ENCODE peak calls at places on chromosomes 3 and 15, in four cellular contexts. W is K562, G is tibial artery, V is GM23248. N is an unnamed sample.

GRCh38 chr3:156551261-156551660 is 3.7 kb downstream of the SSR3 start:
- DNase-seq in W (no peak), G (no peak), V (peak), N (no peak)

GRCh38 chr3:135240426-135240825 is 445.4 kb downstream of the EPHB1 start:
- DNase-seq in W (peak), G (no peak), V (no peak), N (no peak)

GRCh38 chr3:77370413-77370812 is 330.5 kb downstream of the ROBO2 start:
- DNase-seq in W (no peak), G (no peak), V (peak), N (peak)

GRCh38 chr3:50169858-50170257 is 14.7 kb downstream of the SEMA3F start:
- DNase-seq in W (no peak), G (no peak), V (no peak), N (no peak)

GRCh38 chr3:184643442-184643841 is 68.4 kb downstream of the MAGEF1 start:
- DNase-seq in W (peak), G (no peak), V (no peak), N (no peak)

GRCh38 chr15:35061171-35062163 is 23.6 kb downstream of the NANOGP8 start:
- DNase-seq in W (no peak), G (no peak), V (peak), N (peak)

GRCh38 chr3:155065537-155065936 is 14.6 kb upstream of the MME start:
- DNase-seq in W (no peak), G (no peak), V (peak), N (peak)

GRCh38 chr3:49006591-49007067 is 562 bp upstream of the WDR6 start:
- DNase-seq in W (no peak), G (peak), V (peak), N (no peak)

GRCh38 chr3:171712168-171712938 is 97.9 kb downstream of the PLD1 start:
- DNase-seq in W (no peak), G (no peak), V (no peak), N (no peak)

GRCh38 chr15:94395626-94396025 is 164.3 kb downstream of the MCTP2 start:
- DNase-seq in W (no peak), G (no peak), V (peak), N (no peak)

GRCh38 chr15:83734487-83734886 is 80.6 kb downstream of the ADAMTSL3 start:
- DNase-seq in W (no peak), G (no peak), V (peak), N (peak)

GRCh38 chr3:144031938-144032337 is 60.3 kb downstream of the DIPK2A start:
- DNase-seq in W (no peak), G (peak), V (peak), N (no peak)

DNA sequence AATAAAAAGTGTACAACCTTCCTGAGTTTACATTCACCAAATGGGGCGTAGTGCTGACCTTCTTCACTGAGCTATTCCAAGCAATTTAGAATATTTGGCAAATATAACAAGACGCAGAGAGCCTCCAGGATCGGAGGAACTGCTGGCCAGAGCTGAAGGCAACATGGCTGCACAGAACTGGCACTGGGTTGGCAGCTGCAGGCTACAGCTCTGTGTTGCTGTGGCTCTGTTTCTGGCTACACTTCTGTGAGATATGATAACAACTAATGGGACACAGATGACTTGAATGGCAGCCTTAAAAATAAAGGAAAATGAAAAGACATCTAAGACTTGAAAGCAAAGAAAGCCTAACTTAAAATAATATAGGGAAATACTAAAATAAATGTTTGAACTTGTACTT is 10.8 kb upstream of the SLC6A20 start:
- DNase-seq in W (no peak), G (no peak), V (no peak), N (no peak)
- H3K27ac ChIP-seq in W (no peak), G (no peak), V (no peak), N (no peak)

GRCh38 chr3:159805411-159805772 is 183.2 kb upstream of the IL12A start:
- DNase-seq in W (no peak), G (no peak), V (no peak), N (no peak)

GRCh38 chr3:159803444-159803843 is 185.2 kb upstream of the IL12A start:
- DNase-seq in W (no peak), G (no peak), V (no peak), N (no peak)

GRCh38 chr3:159804726-159805410 is 183.8 kb upstream of the IL12A start:
- DNase-seq in W (peak), G (peak), V (peak), N (no peak)

GRCh38 chr3:159800434-159801121 is 188.1 kb upstream of the IL12A start:
- DNase-seq in W (no peak), G (no peak), V (no peak), N (no peak)

DNA sequence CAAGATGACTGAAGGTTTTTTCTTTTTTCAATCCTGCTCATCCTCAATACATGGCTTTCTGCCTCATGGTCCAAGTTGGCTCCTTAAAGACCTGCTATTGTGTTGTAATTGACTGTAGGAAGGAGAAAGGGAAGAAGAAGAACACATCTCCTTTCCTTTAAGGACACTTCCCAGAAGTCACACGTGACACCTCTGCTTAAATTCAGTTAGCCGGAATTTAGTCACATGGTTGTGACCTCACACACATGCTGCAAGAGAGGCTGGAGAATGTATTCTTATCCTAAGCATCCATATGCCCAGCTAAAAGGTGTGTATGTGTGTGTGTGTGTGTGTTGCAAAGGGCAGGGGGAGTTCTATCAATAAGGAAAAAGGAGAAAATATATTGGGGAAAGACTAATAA is 185.8 kb upstream of the IL12A start:
- DNase-seq in W (no peak), G (no peak), V (no peak), N (no peak)
- H3K27ac ChIP-seq in W (no peak), G (no peak), V (no peak), N (no peak)

GRCh38 chr15:70099167-70099965 is 1.6 kb upstream of the TLE3 start:
- DNase-seq in W (peak), G (peak), V (peak), N (peak)

GRCh38 chr15:70098461-70099166 is 897 bp upstream of the TLE3 start:
- DNase-seq in W (no peak), G (no peak), V (peak), N (no peak)

GRCh38 chr15:70100495-70101331 is 3.0 kb upstream of the TLE3 start:
- DNase-seq in W (peak), G (peak), V (peak), N (no peak)

GRCh38 chr15:70101459-70102113 is 3.9 kb upstream of the TLE3 start:
- DNase-seq in W (peak), G (no peak), V (peak), N (no peak)

GRCh38 chr15:70099966-70100494 is 2.3 kb upstream of the TLE3 start:
- DNase-seq in W (no peak), G (no peak), V (peak), N (no peak)
- H3K27ac ChIP-seq in W (peak), G (peak), V (no peak), N (peak)

DNA sequence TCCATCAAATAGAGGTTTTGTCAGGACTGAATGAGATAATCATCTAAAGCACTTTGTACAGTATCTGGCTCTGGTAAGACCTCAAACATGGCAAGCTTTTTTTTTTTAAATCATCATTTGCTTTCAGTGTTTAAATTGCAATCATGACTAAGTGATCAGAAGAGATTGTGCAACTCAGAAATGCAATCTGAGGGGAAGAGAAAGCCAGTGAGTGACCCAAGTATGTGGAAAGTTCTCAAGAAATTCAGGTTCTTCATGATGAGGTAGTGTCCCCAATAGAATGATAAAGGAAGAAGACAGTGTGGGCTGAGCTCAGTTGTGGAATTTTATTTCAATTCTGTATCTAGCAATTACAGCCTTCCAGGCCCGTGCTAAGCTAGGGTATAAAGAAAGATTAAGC is 132.2 kb upstream of the TBC1D5 start:
- DNase-seq in W (no peak), G (no peak), V (peak), N (no peak)
- H3K27ac ChIP-seq in W (no peak), G (no peak), V (no peak), N (no peak)

DNA sequence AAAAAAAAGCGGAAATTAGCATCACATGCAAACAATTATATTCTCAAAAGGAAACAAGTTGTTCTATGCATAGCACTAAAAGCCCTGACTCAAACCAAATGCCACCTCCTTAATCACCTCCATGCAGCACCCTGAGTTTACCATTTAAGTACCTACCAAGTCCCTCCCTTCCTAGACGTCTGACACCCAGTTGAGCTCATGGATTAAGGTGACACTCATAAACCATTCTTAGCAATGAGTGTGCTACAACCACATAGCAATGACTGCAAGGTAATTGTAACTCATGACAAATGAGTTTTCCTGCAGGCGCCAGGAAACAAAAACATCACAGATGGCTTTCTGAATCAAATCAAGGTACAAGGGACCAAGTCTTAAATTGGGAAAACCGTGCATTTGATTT is 32.0 kb downstream of the WWTR1 start:
- DNase-seq in W (no peak), G (no peak), V (peak), N (no peak)
- H3K27ac ChIP-seq in W (no peak), G (no peak), V (peak), N (no peak)